ENCODE peak calls at places on chromosomes 13 and 19, in ten cellular contexts. G is heart left ventricle, D is caudate nucleus, L is substantia nigra, I is T-helper 17 cell, T is occipital lobe, Q is progenitor cell of endocrine pancreas, W is hepatic stellate cell, B is mucosa of descending colon, Y is NCI-H2029. Z is an unnamed sample.

GRCh38 chr19:12194827-12195500 is 32.1 kb downstream of the ZNF136 start:
- DNase-seq in Y (peak; percentile 82), W (peak; percentile 11), L (peak; percentile 81), B (peak; percentile 91), G (peak; percentile 92), D (peak; percentile 62), Q (no peak), T (peak; percentile 82), I (peak; percentile 22), Z (peak; percentile 55)

GRCh38 chr13:50284540-50284939 is 269.3 kb downstream of the KCNRG start:
- DNase-seq in I (no peak), Q (no peak), T (no peak), G (no peak), B (no peak), Y (no peak), L (no peak), D (no peak), W (no peak), Z (no peak)

GRCh38 chr13:41241626-41242025 is 21.8 kb downstream of the MTRF1 start:
- DNase-seq in T (no peak), Y (no peak), B (no peak), Q (no peak), D (no peak), G (no peak), W (no peak), I (no peak), L (no peak), Z (no peak)

GRCh38 chr13:76754414-76754813 is 131.8 kb downstream of the KCTD12 start:
- DNase-seq in I (no peak), B (no peak), Q (no peak), D (no peak), W (no peak), L (no peak), G (peak; percentile 27), Y (no peak), T (no peak), Z (peak; percentile 13)

GRCh38 chr13:113001251-113002140 is 32.5 kb downstream of the MCF2L start:
- DNase-seq in L (peak; percentile 55), T (peak; percentile 54), I (no peak), Y (peak; percentile 78), G (peak; percentile 64), W (peak; percentile 28), D (peak; percentile 24), Q (peak; percentile 38), B (peak; percentile 60), Z (peak; percentile 27)

GRCh38 chr19:2033115-2033824 is 17.8 kb upstream of the BTBD2 start:
- DNase-seq in Q (no peak), L (no peak), Y (no peak), B (peak; percentile 31), I (no peak), G (no peak), T (no peak), W (no peak), D (no peak), Z (no peak)

GRCh38 chr19:58575183-58576041 is 2.3 kb upstream of the MZF1 start:
- DNase-seq in B (peak; percentile 91), G (peak; percentile 96), L (no peak), W (peak; percentile 91), D (no peak), Y (no peak), T (no peak), I (peak; percentile 64), Q (peak; percentile 78), Z (peak; percentile 88)

GRCh38 chr13:49560270-49561063 is 24.9 kb downstream of the RCBTB1 start:
- DNase-seq in I (no peak), Q (peak; percentile 19), W (peak; percentile 41), G (no peak), T (no peak), B (no peak), Y (no peak), L (no peak), D (no peak), Z (no peak)

GRCh38 chr13:34589581-34589980 is 352.5 kb upstream of the NBEA start:
- DNase-seq in D (no peak), Q (no peak), B (no peak), T (no peak), G (no peak), Y (no peak), I (no peak), W (no peak), L (no peak), Z (no peak)

GRCh38 chr19:1730157-1730556 is 23.1 kb upstream of the ONECUT3 start:
- DNase-seq in G (no peak), Q (no peak), D (no peak), I (no peak), T (no peak), W (no peak), Y (no peak), B (no peak), L (no peak), Z (no peak)

GRCh38 chr13:111204438-111205177 is 89.5 kb downstream of the ARHGEF7 start:
- DNase-seq in G (peak; percentile 83), I (no peak), B (no peak), Y (peak; percentile 12), Q (no peak), T (no peak), W (peak; percentile 62), D (no peak), L (no peak), Z (no peak)

GRCh38 chr13:45398862-45399261 is 19.3 kb downstream of the SLC25A30 start:
- DNase-seq in L (no peak), T (no peak), I (no peak), Y (no peak), W (no peak), B (no peak), D (no peak), G (no peak), Q (no peak), Z (no peak)

GRCh38 chr19:49690073-49690655 is 752 bp upstream of the CPT1C start:
- DNase-seq in G (no peak), L (no peak), Y (no peak), B (no peak), I (no peak), W (no peak), D (no peak), T (no peak), Q (no peak), Z (no peak)

GRCh38 chr19:3516675-3517207 is 10.6 kb downstream of the FZR1 start:
- DNase-seq in I (no peak), B (no peak), Y (peak; percentile 98), D (no peak), Q (no peak), G (no peak), T (no peak), W (no peak), L (no peak), Z (peak; percentile 28)

GRCh38 chr19:53504903-53505302 is 33.0 kb upstream of the ZNF331 start:
- DNase-seq in I (no peak), T (no peak), L (no peak), G (no peak), W (no peak), B (no peak), D (no peak), Y (no peak), Q (no peak), Z (no peak)

GRCh38 chr13:25295228-25295627 is 6.2 kb upstream of the NUP58 start:
- DNase-seq in I (no peak), Q (no peak), L (no peak), T (no peak), W (no peak), B (no peak), G (no peak), Y (no peak), D (no peak), Z (no peak)

GRCh38 chr13:94710881-94711560 is 1.3 kb downstream of the SOX21 start:
- DNase-seq in D (peak; percentile 44), G (no peak), B (peak; percentile 37), Y (no peak), W (no peak), I (no peak), L (no peak), T (no peak), Q (peak; percentile 36), Z (no peak)

GRCh38 chr13:79581870-79582315 is 100.9 kb downstream of the NDFIP2 start:
- DNase-seq in L (peak; percentile 25), T (no peak), I (no peak), B (no peak), D (no peak), Y (no peak), Q (no peak), G (peak; percentile 71), W (no peak), Z (no peak)

GRCh38 chr19:39778763-39779162 is at the start of gene LEUTX:
- DNase-seq in T (no peak), L (no peak), W (no peak), G (no peak), Y (no peak), Q (no peak), I (no peak), D (no peak), B (no peak), Z (no peak)

GRCh38 chr19:4338441-4339350 is at the start of gene STAP2:
- DNase-seq in W (no peak), G (no peak), Q (no peak), L (no peak), B (peak; percentile 88), T (no peak), D (no peak), Y (peak; percentile 23), I (no peak), Z (peak; percentile 67)

GRCh38 chr13:51894239-51894638 is 32.5 kb downstream of the CCDC70 start:
- DNase-seq in Y (no peak), L (no peak), Q (no peak), I (no peak), D (no peak), T (no peak), W (no peak), G (no peak), B (no peak), Z (no peak)

GRCh38 chr13:110518150-110518525 is 43.4 kb downstream of the RAB20 start:
- DNase-seq in Y (no peak), I (no peak), W (no peak), B (no peak), T (no peak), G (no peak), D (no peak), Q (no peak), L (no peak), Z (no peak)

GRCh38 chr19:49338691-49339363 is 3.6 kb downstream of the CD37 start:
- DNase-seq in Q (peak; percentile 88), L (no peak), W (peak; percentile 40), D (no peak), I (no peak), T (peak; percentile 16), B (peak; percentile 93), G (peak; percentile 78), Y (peak; percentile 48), Z (no peak)

GRCh38 chr19:7010722-7011593 is 10.3 kb downstream of the MBD3L2B start:
- DNase-seq in I (no peak), T (no peak), G (no peak), B (no peak), D (no peak), L (no peak), Y (no peak), W (no peak), Q (no peak), Z (no peak)